ENCODE peak calls at places on chromosomes 12 and 14, in ten cellular contexts. K is lower leg skin, G is Caco-2, T is heart left ventricle, M is heart right ventricle, V is brain microvascular endothelial cell, S is fibroblast of lung, Y is OCI-LY7, Z is Peyer's patch, Q is suprapubic skin. B is an unnamed sample.

GRCh38 chr12:54286042-54286931 is 5.8 kb downstream of the HNRNPA1 start:
- DNase-seq in Z (no peak), M (no peak), Y (no peak), G (peak; percentile 36), S (no peak), V (no peak), T (no peak), K (no peak), Q (no peak), B (no peak)

GRCh38 chr12:106741247-106741646 is 33.2 kb upstream of the RIC8B start:
- DNase-seq in V (no peak), S (no peak), Z (no peak), Y (no peak), M (no peak), Q (no peak), T (no peak), K (no peak), G (no peak), B (no peak)

GRCh38 chr12:46832084-46832704 is 6.4 kb upstream of the SLC38A4 start:
- DNase-seq in M (no peak), Z (no peak), G (peak; percentile 30), S (no peak), Y (no peak), Q (no peak), V (no peak), K (no peak), T (no peak), B (no peak)

GRCh38 chr12:110677206-110677911 is 11.6 kb downstream of the HVCN1 start:
- DNase-seq in G (no peak), Y (peak; percentile 55), S (no peak), M (no peak), K (no peak), V (no peak), T (peak; percentile 39), Q (no peak), Z (peak; percentile 72), B (no peak)

GRCh38 chr12:3452348-3452747 is 38.7 kb upstream of the PRMT8 start:
- DNase-seq in V (no peak), S (no peak), Q (no peak), M (no peak), K (peak; percentile 34), G (no peak), T (no peak), Z (no peak), Y (no peak), B (no peak)

GRCh38 chr14:100341301-100342031 is 18.3 kb downstream of the SLC25A47 start:
- DNase-seq in M (no peak), S (peak; percentile 78), K (peak; percentile 83), G (no peak), V (peak; percentile 87), Z (peak; percentile 16), Q (peak; percentile 65), Y (peak; percentile 22), T (peak; percentile 48), B (peak; percentile 75)

GRCh38 chr12:28998662-28999120 is 150.4 kb upstream of the FAR2 start:
- DNase-seq in V (peak; percentile 54), K (no peak), Z (no peak), G (peak; percentile 30), Q (no peak), M (no peak), S (peak; percentile 47), Y (no peak), T (no peak), B (peak; percentile 70)

GRCh38 chr14:68888025-68888850 is 90.9 kb downstream of the ACTN1 start:
- DNase-seq in Z (no peak), V (peak; percentile 43), S (peak; percentile 57), Y (no peak), M (no peak), G (no peak), Q (no peak), T (no peak), K (no peak), B (no peak)

GRCh38 chr14:90545431-90545830 is 148.6 kb downstream of the CALM1 start:
- DNase-seq in M (no peak), Z (no peak), Y (no peak), K (no peak), S (no peak), V (no peak), Q (no peak), T (no peak), G (no peak), B (no peak)

GRCh38 chr14:90544971-90545370 is 148.1 kb downstream of the CALM1 start:
- DNase-seq in Z (no peak), M (no peak), Q (no peak), T (no peak), Y (no peak), K (no peak), G (no peak), V (no peak), S (no peak), B (no peak)

GRCh38 chr14:90545966-90546751 is 149.3 kb downstream of the CALM1 start:
- DNase-seq in Q (no peak), T (peak; percentile 59), K (no peak), Z (no peak), Y (no peak), M (peak; percentile 60), S (no peak), V (no peak), G (no peak), B (peak; percentile 24)

GRCh38 chr14:90544566-90544965 is 147.7 kb downstream of the CALM1 start:
- DNase-seq in G (no peak), Z (no peak), M (no peak), Y (no peak), K (no peak), T (no peak), V (no peak), Q (no peak), S (no peak), B (no peak)

DNA sequence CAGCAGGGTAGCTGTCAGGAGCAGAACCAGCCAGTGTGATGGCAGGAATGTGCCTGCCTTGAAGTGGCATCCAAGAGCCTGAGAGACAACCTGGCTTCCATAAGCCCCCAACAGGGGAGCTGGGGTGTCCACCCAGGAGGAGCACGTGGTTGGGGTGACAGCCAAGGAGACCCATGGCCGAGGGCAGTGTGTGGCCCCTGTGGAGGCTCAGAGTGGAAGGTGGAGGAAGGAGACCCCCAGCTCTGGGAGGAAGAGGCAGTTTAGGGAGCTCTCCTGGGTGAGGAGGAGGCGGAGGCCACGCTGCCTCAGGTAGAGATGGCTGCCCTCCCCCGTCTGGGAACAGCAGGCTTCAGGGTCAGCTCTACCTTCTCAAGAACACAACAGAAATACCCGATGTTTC is 147.0 kb downstream of the CALM1 start:
- DNase-seq in M (no peak), Z (no peak), G (no peak), T (no peak), Q (no peak), Y (no peak), S (no peak), V (no peak), K (no peak), B (no peak)
- TF ChIP-seq CTCF in M (no peak), Z (no peak), G (no peak), T (no peak), Q (no peak), Y (no peak), S (no peak), V (no peak), K (no peak), B (no peak)

GRCh38 chr14:77139540-77140342 is 1.9 kb downstream of the ZDHHC22 start:
- DNase-seq in Q (no peak), K (no peak), S (no peak), Y (peak; percentile 43), V (no peak), T (no peak), Z (peak; percentile 26), G (peak; percentile 69), M (no peak), B (no peak)

GRCh38 chr14:77141592-77142288 is at the start of gene ZDHHC22:
- DNase-seq in Q (no peak), G (no peak), K (no peak), V (no peak), S (no peak), Z (no peak), T (no peak), M (no peak), Y (no peak), B (no peak)

GRCh38 chr14:77140343-77140936 is 1.2 kb downstream of the ZDHHC22 start:
- DNase-seq in Y (no peak), S (no peak), Z (no peak), V (no peak), G (no peak), K (no peak), M (no peak), Q (no peak), T (no peak), B (no peak)

GRCh38 chr14:77142289-77142814 is 761 bp upstream of the ZDHHC22 start:
- DNase-seq in Z (no peak), K (no peak), G (no peak), Y (no peak), V (no peak), S (no peak), T (no peak), Q (no peak), M (no peak), B (no peak)

DNA sequence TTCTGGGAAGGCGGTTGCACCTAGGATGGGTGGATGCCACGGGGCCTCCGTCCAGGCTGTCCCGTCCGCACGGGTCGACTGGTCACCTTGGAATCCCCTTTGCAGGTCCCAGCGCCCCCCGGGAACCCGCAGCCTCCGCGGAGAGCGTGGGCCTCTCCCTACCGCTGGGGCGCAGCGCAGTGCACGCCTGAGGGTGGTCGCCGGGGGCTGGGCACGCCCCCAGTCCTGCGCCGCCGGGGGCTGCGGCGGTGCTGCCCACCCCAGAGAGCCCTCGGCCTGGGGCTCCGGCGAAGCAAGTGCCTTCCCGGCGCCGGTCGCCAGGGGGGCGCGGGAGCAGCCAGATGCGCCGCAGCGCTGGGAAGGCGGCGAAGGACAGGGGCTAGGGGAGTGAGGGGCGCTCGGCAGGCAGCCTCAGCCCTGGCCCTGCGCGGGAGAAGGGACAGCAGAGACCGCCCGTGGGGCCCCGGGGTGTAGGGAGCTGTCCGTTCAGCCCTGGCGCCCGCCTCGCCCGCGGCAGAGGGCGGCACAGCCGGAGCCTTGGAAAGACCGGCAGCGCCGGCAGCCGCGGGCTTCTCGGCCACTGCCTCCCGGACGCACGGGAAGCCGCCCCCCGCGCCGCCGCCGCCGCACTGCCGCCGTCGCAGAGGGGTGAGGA is 527 bp downstream of the ZDHHC22 start:
- DNase-seq in V (no peak), S (peak; percentile 47), G (peak; percentile 66), Y (no peak), K (no peak), Z (no peak), Q (no peak), T (no peak), M (no peak), B (peak; percentile 35)
- H3K4me3 ChIP-seq in V (peak overlapping the region; percentile 36), S (no peak overlapping the region), G (peak overlapping the region; percentile 34), Y (no peak overlapping the region), K (no peak overlapping the region), Z (peak overlapping the region; percentile 24), Q (peak overlapping the region; percentile 46), T (peak overlapping the region; percentile 46), M (peak overlapping the region; percentile 44), B (peak overlapping the region; percentile 6)

DNA sequence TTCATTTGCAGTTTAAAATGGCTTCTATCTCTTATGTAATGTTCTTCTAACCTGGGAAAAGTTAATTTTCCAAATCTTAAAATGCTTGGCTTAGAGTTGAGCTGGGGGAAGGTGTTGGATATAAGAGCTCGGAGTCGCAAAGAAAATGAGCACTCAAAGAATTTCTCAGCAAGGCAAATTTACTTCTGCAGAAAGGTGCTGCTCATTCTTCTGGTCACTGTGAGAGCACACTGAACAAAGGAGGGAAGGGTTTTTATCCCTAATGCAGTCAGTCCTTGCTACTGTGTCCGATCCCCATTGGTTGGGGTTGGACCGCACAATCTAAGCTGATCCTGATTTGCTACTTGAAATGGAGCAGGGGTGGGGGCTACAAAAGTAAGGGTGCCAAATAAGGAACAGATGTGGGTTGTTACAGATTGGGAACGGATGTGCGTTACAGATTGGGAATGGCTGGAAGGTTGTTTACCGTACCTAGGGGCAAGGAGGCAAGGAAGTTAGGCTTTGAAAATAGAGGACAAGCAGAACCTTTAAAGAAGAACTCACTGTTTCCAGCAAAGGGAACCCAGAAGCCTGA is 19.4 kb downstream of the TXNRD1 start:
- DNase-seq in S (no peak), Y (peak; percentile 14), V (no peak), Z (no peak), T (no peak), M (no peak), Q (no peak), K (no peak), G (no peak), B (no peak)
- TF ChIP-seq CTCF in S (no peak), Y (no peak), V (no peak), Z (no peak), T (no peak), M (no peak), Q (no peak), K (no peak), G (no peak), B (no peak)

DNA sequence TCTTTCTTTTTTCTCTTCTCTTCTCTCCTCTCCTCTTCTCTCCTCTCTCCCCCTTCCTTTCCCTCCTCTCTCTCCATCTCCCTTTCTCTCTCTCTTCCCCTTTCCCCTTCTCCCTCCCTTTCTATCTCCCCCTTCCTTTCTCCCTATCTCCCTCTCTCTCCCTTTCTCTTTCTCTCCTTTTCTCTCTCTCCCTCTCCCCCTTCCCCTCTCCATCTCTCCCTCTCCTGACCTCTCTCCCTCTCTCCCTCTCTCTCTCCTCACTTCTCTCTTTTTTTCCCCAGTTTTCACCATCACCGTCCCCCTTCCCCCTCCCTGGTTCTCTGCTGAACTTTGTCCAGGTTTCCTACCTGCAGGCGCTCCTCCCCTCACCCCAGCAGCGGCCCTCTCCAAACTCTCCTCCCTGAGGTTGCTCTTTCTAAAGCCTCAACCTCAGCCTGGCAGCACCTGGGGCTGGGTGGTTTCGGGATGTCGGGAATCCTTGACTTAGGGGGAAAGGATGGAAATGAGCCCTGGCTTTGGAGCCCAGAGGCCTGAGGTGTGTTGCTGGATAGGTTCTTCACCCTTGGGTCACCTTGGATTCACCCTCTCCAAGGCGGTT is 14.7 kb upstream of the TBX3 start:
- DNase-seq in M (no peak), T (no peak), K (no peak), G (peak; percentile 44), V (no peak), Q (no peak), Y (no peak), Z (no peak), S (no peak), B (no peak)
- H3K4me3 ChIP-seq in M (peak overlapping the region; percentile 39), T (peak overlapping the region; percentile 38), K (no peak overlapping the region), G (peak overlapping the region; percentile 27), V (no peak overlapping the region), Q (peak overlapping the region; percentile 51), Y (no peak overlapping the region), Z (peak overlapping the region; percentile 44), S (peak overlapping the region; percentile 63), B (no peak overlapping the region)